ENCODE peak calls at places on chromosomes 2 and 18, in five cellular contexts. F is NCI-H2029 treated with DMSO at 0.1 percent for 48 hours, M is AG09309, R is HS-5, J is fibroblast of gingiva. Z is an unnamed sample.

GRCh38 chr2:177245010-177245422 is 19.5 kb downstream of the NFE2L2 start:
- DNase-seq in F (no peak), M (peak; percentile 66), R (no peak), J (peak; percentile 49), Z (peak; percentile 43)

GRCh38 chr2:225124311-225124832 is 82.1 kb upstream of the DOCK10 start:
- DNase-seq in F (no peak), M (no peak), R (no peak), J (no peak), Z (no peak)

GRCh38 chr2:79511320-79511951 is 1.4 kb upstream of the CTNNA2 start:
- DNase-seq in F (no peak), M (no peak), R (no peak), J (no peak), Z (peak; percentile 69)

GRCh38 chr2:54638774-54639187 is 84.7 kb upstream of the EML6 start:
- DNase-seq in F (no peak), M (no peak), R (no peak), J (no peak), Z (no peak)

GRCh38 chr2:112343827-112344585 is 68.6 kb downstream of the ZC3H6 start:
- DNase-seq in F (peak; percentile 1), M (peak; percentile 51), R (no peak), J (peak; percentile 71), Z (peak; percentile 15)

GRCh38 chr2:85110991-85111560 is 22.1 kb upstream of the TCF7L1 start:
- DNase-seq in F (no peak), M (no peak), R (no peak), J (no peak), Z (no peak)

GRCh38 chr2:168699834-168700417 is 102.5 kb upstream of the NOSTRIN start:
- DNase-seq in F (no peak), M (no peak), R (no peak), J (peak; percentile 86), Z (no peak)

GRCh38 chr2:164974221-164974620 is 18.9 kb upstream of the SLC38A11 start:
- DNase-seq in F (no peak), M (no peak), R (no peak), J (no peak), Z (peak; percentile 29)

GRCh38 chr2:119701352-119701751 is 22.4 kb downstream of the TMEM177 start:
- DNase-seq in F (no peak), M (no peak), R (no peak), J (no peak), Z (no peak)

GRCh38 chr2:126942427-126943203 is 43.9 kb downstream of the TEX51 start:
- DNase-seq in F (no peak), M (no peak), R (no peak), J (no peak), Z (no peak)

GRCh38 chr2:47339745-47340541 is 63.0 kb upstream of the MSH2 start:
- DNase-seq in F (peak; percentile 65), M (no peak), R (peak; percentile 49), J (peak; percentile 17), Z (peak; percentile 99)

GRCh38 chr18:79335833-79336360 is 59.8 kb upstream of the NFATC1 start:
- DNase-seq in F (no peak), M (no peak), R (no peak), J (no peak), Z (no peak)

GRCh38 chr18:68769423-68769822 is 28.5 kb upstream of the CCDC102B start:
- DNase-seq in F (no peak), M (peak; percentile 39), R (no peak), J (peak; percentile 88), Z (peak; percentile 50)

GRCh38 chr2:105610444-105611327 is 134.0 kb upstream of the NCK2 start:
- DNase-seq in F (peak; percentile 45), M (no peak), R (no peak), J (no peak), Z (peak; percentile 26)

GRCh38 chr2:215847056-215847455 is 166.3 kb downstream of the MREG start:
- DNase-seq in F (no peak), M (no peak), R (no peak), J (no peak), Z (no peak)

GRCh38 chr2:20509766-20510490 is 63.1 kb downstream of the RHOB start:
- DNase-seq in F (peak; percentile 22), M (no peak), R (no peak), J (no peak), Z (peak; percentile 93)

GRCh38 chr2:225097035-225097434 is 54.8 kb upstream of the DOCK10 start:
- DNase-seq in F (no peak), M (no peak), R (no peak), J (peak; percentile 74), Z (no peak)

GRCh38 chr2:178700922-178701342 is 106.3 kb downstream of the TTN start:
- DNase-seq in F (peak; percentile 2), M (no peak), R (peak; percentile 22), J (peak; percentile 8), Z (peak; percentile 47)

GRCh38 chr2:187233811-187234210 is 214.2 kb downstream of the CALCRL start:
- DNase-seq in F (no peak), M (no peak), R (peak; percentile 38), J (peak; percentile 7), Z (peak; percentile 49)

GRCh38 chr2:239973392-239973791 is 51.8 kb downstream of the NDUFA10 start:
- DNase-seq in F (no peak), M (no peak), R (no peak), J (no peak), Z (no peak)

GRCh38 chr2:6986251-6986893 is 69.2 kb downstream of the RNF144A start:
- DNase-seq in F (no peak), M (no peak), R (no peak), J (no peak), Z (no peak)

GRCh38 chr2:75524276-75524911 is 36.3 kb downstream of the EVA1A start:
- DNase-seq in F (no peak), M (no peak), R (no peak), J (no peak), Z (no peak)

GRCh38 chr2:15588329-15588919 is 3.2 kb upstream of the DDX1 start:
- DNase-seq in F (peak; percentile 7), M (peak; percentile 1), R (peak; percentile 22), J (peak; percentile 38), Z (peak; percentile 66)

GRCh38 chr2:60463249-60463648 is 90.2 kb downstream of the BCL11A start:
- DNase-seq in F (no peak), M (no peak), R (no peak), J (no peak), Z (no peak)

GRCh38 chr2:162748566-162749215 is 89.9 kb downstream of the KCNH7 start:
- DNase-seq in F (no peak), M (no peak), R (no peak), J (no peak), Z (no peak)

GRCh38 chr2:151973013-151973900 is 125.6 kb downstream of the CACNB4 start:
- DNase-seq in F (no peak), M (no peak), R (no peak), J (no peak), Z (no peak)

GRCh38 chr2:71863338-71863737 is 284.3 kb downstream of the CYP26B1 start:
- DNase-seq in F (no peak), M (no peak), R (no peak), J (no peak), Z (no peak)

GRCh38 chr18:34128436-34128835 is 96.3 kb downstream of the NOL4 start:
- DNase-seq in F (no peak), M (no peak), R (no peak), J (no peak), Z (no peak)

GRCh38 chr2:205032093-205032551 is 486.8 kb downstream of the PARD3B start:
- DNase-seq in F (no peak), M (no peak), R (no peak), J (no peak), Z (no peak)

GRCh38 chr18:49135871-49136270 is 185.1 kb upstream of the SMAD7 start:
- DNase-seq in F (no peak), M (no peak), R (no peak), J (peak; percentile 44), Z (peak; percentile 16)

GRCh38 chr2:71154798-71155197 is 24.4 kb downstream of the MPHOSPH10 start:
- DNase-seq in F (no peak), M (no peak), R (no peak), J (no peak), Z (peak; percentile 71)

GRCh38 chr2:61443342-61444041 is 27.4 kb downstream of the USP34 start:
- DNase-seq in F (no peak), M (no peak), R (no peak), J (no peak), Z (no peak)

GRCh38 chr18:50192903-50193795 is 1.8 kb downstream of the MYO5B start:
- DNase-seq in F (no peak), M (no peak), R (no peak), J (no peak), Z (peak; percentile 53)

GRCh38 chr2:9654429-9655100 is 23.8 kb upstream of the YWHAQ start:
- DNase-seq in F (no peak), M (no peak), R (no peak), J (no peak), Z (peak; percentile 36)

GRCh38 chr2:24725956-24726355 is 67.2 kb downstream of the PTRHD1 start:
- DNase-seq in F (no peak), M (no peak), R (no peak), J (no peak), Z (no peak)

GRCh38 chr2:179031731-179032408 is 18.1 kb downstream of the CCDC141 start:
- DNase-seq in F (no peak), M (peak; percentile 73), R (no peak), J (peak; percentile 51), Z (no peak)

GRCh38 chr2:226017534-226017933 is 618.0 kb downstream of the NYAP2 start:
- DNase-seq in F (no peak), M (no peak), R (no peak), J (no peak), Z (no peak)

GRCh38 chr2:227939271-227940027 is 68.0 kb downstream of the DAW1 start:
- DNase-seq in F (no peak), M (no peak), R (no peak), J (peak; percentile 26), Z (peak; percentile 60)

Z was measured in epithelial cell of esophagus.